ENCODE peak calls at places on chromosomes 16 and 17, in six cellular contexts. D is PC-3, R is spleen, C is ascending aorta, Q is H9, X is lung. N is an unnamed sample.

GRCh38 chr17:33166472-33166871 is 126.6 kb downstream of the ASIC2 start:
- DNase-seq in X (no peak), D (no peak), C (no peak), R (no peak), Q (no peak), N (no peak)

GRCh38 chr16:49778202-49778601 is 77.7 kb downstream of the ZNF423 start:
- DNase-seq in X (no peak), C (no peak), Q (no peak), R (no peak), D (no peak), N (no peak)

GRCh38 chr17:5031365-5032082 is 3.7 kb downstream of the SLC52A1 start:
- DNase-seq in C (peak; percentile 85), D (peak; percentile 78), Q (peak; percentile 86), R (peak; percentile 90), X (peak; percentile 81), N (peak; percentile 85)

GRCh38 chr16:27841911-27842310 is 221.6 kb downstream of the GSG1L start:
- DNase-seq in D (no peak), R (peak; percentile 3), Q (no peak), C (no peak), X (no peak), N (no peak)

GRCh38 chr17:79991924-79992656 is 43.6 kb downstream of the TBC1D16 start:
- DNase-seq in D (peak; percentile 67), C (no peak), R (no peak), Q (peak; percentile 56), X (no peak), N (no peak)

GRCh38 chr16:83045790-83046189 is 419.0 kb downstream of the CDH13 start:
- DNase-seq in D (no peak), R (no peak), C (no peak), Q (no peak), X (no peak), N (no peak)

GRCh38 chr16:16151315-16151714 is 72.0 kb downstream of the ABCC6 start:
- DNase-seq in C (no peak), D (peak; percentile 8), R (no peak), X (no peak), Q (no peak), N (no peak)

GRCh38 chr17:81200695-81201580 is 21.8 kb downstream of the CEP131 start:
- DNase-seq in C (no peak), X (peak; percentile 64), D (peak; percentile 79), R (no peak), Q (no peak), N (no peak)

GRCh38 chr16:24516900-24517669 is 22.3 kb upstream of the RBBP6 start:
- DNase-seq in X (peak; percentile 85), D (peak; percentile 89), R (peak; percentile 81), C (peak; percentile 90), Q (peak; percentile 84), N (peak; percentile 79)

GRCh38 chr16:83882118-83882879 is 16.6 kb upstream of the MLYCD start:
- DNase-seq in Q (no peak), C (no peak), X (no peak), D (no peak), R (no peak), N (no peak)

GRCh38 chr17:57257911-57258885 is 1.9 kb downstream of the MSI2 start:
- DNase-seq in Q (no peak), X (no peak), D (peak; percentile 20), C (no peak), R (no peak), N (no peak)

GRCh38 chr17:63914471-63914870 is 3.4 kb upstream of the CSHL1 start:
- DNase-seq in C (no peak), D (no peak), X (no peak), Q (no peak), R (no peak), N (no peak)

GRCh38 chr17:44002141-44002848 is 2.1 kb upstream of the NAGS start:
- DNase-seq in D (peak; percentile 89), R (no peak), C (no peak), X (no peak), Q (no peak), N (no peak)

GRCh38 chr16:54374136-54374535 is 87.5 kb upstream of the IRX3 start:
- DNase-seq in Q (no peak), C (no peak), D (no peak), R (no peak), X (no peak), N (no peak)

GRCh38 chr17:67386965-67387551 is 10.0 kb downstream of the PITPNC1 start:
- DNase-seq in D (peak; percentile 74), Q (peak; percentile 75), X (peak; percentile 38), C (no peak), R (peak; percentile 82), N (peak; percentile 64)

DNA sequence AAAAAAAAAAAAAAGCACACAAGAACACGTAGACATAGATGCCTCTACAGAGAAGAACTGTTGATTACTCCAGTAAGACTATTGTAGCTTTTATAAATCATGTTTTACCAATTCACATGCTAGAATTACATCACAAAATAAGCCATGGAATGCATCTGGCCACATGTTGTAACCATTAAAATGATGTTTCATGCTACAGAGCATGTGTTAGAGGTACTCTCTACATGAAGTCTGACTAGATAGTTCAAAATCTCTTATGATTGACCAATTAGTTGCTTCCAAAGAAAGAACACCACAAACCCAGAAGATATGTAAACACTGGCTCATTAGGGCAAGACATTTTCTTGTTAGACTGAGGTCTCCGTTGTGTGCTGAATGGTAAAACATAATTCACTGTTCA is 411.5 kb upstream of the SOX9 start:
- DNase-seq in X (no peak), D (no peak), Q (no peak), C (no peak), R (no peak), N (no peak)
- TF ChIP-seq CTCF in X (no peak), D (no peak), Q (no peak), C (no peak), R (no peak), N (no peak)

DNA sequence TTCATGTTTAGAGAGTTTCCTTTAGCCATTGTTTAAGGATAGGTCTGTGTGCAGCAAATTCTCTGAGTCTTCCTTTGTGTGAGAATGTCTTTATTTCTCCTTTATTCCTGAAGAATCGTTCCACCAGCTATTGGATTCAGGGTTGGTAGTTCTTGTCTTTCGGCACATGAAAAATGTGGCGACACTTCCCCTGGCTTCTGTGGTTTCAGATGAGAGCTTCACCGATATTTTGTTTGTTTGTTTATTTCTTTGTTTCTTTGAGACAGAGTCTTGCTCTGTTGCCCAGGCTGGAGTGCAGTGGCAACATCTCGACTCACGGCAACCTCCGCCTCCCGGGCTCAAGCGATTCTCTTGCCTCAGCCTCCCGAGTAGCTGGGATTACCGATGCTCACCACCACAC is 18.6 kb downstream of the MPO start:
- DNase-seq in Q (peak; percentile 12), R (peak; percentile 7), C (peak; percentile 12), X (peak; percentile 9), D (no peak), N (no peak)
- H3K4me1 ChIP-seq in Q (no peaks in the 10 kb centered on the region), R (no peaks in the 10 kb centered on the region), C (no peaks in the 10 kb centered on the region), X (no peaks in the 10 kb centered on the region), D (no peaks in the 10 kb centered on the region), N (no peaks in the 10 kb centered on the region)

GRCh38 chr16:81728435-81728834 is 50.7 kb upstream of the PLCG2 start:
- DNase-seq in X (no peak), Q (no peak), C (no peak), D (no peak), R (no peak), N (no peak)

GRCh38 chr16:81731636-81732035 is 47.5 kb upstream of the PLCG2 start:
- DNase-seq in R (no peak), Q (no peak), C (no peak), X (no peak), D (no peak), N (no peak)

GRCh38 chr16:81732699-81733098 is 46.4 kb upstream of the PLCG2 start:
- DNase-seq in X (no peak), C (no peak), R (no peak), Q (no peak), D (no peak), N (no peak)

GRCh38 chr16:81730090-81731051 is 48.7 kb upstream of the PLCG2 start:
- DNase-seq in R (peak; percentile 92), X (peak; percentile 85), D (peak; percentile 44), C (peak; percentile 87), Q (peak; percentile 100), N (peak; percentile 52)

GRCh38 chr16:81729451-81729850 is 49.6 kb upstream of the PLCG2 start:
- DNase-seq in R (no peak), C (no peak), D (no peak), Q (peak; percentile 96), X (no peak), N (no peak)
- TF ChIP-seq CTCF in R (no peak), C (no peak), D (no peak), Q (peak; percentile 67), X (no peak), N (no peak)

GRCh38 chr16:85002643-85003042 is 8.7 kb downstream of the ZDHHC7 start:
- DNase-seq in C (peak; percentile 63), D (no peak), Q (no peak), X (no peak), R (peak; percentile 87), N (no peak)
- H3K4me1 ChIP-seq in C (peaks cover 22% of the 10 kb centered on the region), D (peaks cover 62% of the 10 kb centered on the region), Q (no peaks in the 10 kb centered on the region), X (peaks cover 15% of the 10 kb centered on the region), R (peaks cover 55% of the 10 kb centered on the region), N (peaks cover 26% of the 10 kb centered on the region)